ENCODE peak calls at places on chromosome 19, in five cellular contexts. One of them, this sample, is unnamed.

GRCh38 chr19:12779162-12779993 is 4.0 kb upstream of the HOOK2 start:
- DNase-seq in CD8-positive, alpha-beta T cell: no peak
- DNase-seq in esophagus squamous epithelium: no peak
- DNase-seq in tibial artery: peak; percentile 82
- DNase-seq in CD4-positive, alpha-beta memory T cell: no peak
- DNase-seq in this sample: no peak

GRCh38 chr19:11420894-11421606 is 1.9 kb upstream of the RGL3 start:
- DNase-seq in CD8-positive, alpha-beta T cell: no peak
- DNase-seq in esophagus squamous epithelium: no peak
- DNase-seq in tibial artery: no peak
- DNase-seq in CD4-positive, alpha-beta memory T cell: no peak
- DNase-seq in this sample: no peak

GRCh38 chr19:46428278-46429141 is at the start of gene PNMA8C:
- DNase-seq in CD8-positive, alpha-beta T cell: peak; percentile 21
- DNase-seq in esophagus squamous epithelium: no peak
- DNase-seq in tibial artery: peak; percentile 89
- DNase-seq in CD4-positive, alpha-beta memory T cell: peak; percentile 44
- DNase-seq in this sample: peak; percentile 85

GRCh38 chr19:30263719-30264440 is 108.3 kb upstream of the ZNF536 start:
- DNase-seq in CD8-positive, alpha-beta T cell: no peak
- DNase-seq in esophagus squamous epithelium: no peak
- DNase-seq in tibial artery: no peak
- DNase-seq in CD4-positive, alpha-beta memory T cell: no peak
- DNase-seq in this sample: no peak

GRCh38 chr19:55437410-55437809 is 5.7 kb downstream of the SHISA7 start:
- DNase-seq in CD8-positive, alpha-beta T cell: no peak
- DNase-seq in esophagus squamous epithelium: no peak
- DNase-seq in tibial artery: no peak
- DNase-seq in CD4-positive, alpha-beta memory T cell: no peak
- DNase-seq in this sample: no peak

GRCh38 chr19:3573162-3573857 is 566 bp downstream of the HMG20B start:
- DNase-seq in CD8-positive, alpha-beta T cell: no peak
- DNase-seq in esophagus squamous epithelium: no peak
- DNase-seq in tibial artery: peak; percentile 71
- DNase-seq in CD4-positive, alpha-beta memory T cell: no peak
- DNase-seq in this sample: no peak

GRCh38 chr19:11381535-11382369 is 2.4 kb downstream of the EPOR start:
- DNase-seq in CD8-positive, alpha-beta T cell: peak; percentile 46
- DNase-seq in esophagus squamous epithelium: peak; percentile 60
- DNase-seq in tibial artery: peak; percentile 83
- DNase-seq in CD4-positive, alpha-beta memory T cell: peak; percentile 76
- DNase-seq in this sample: no peak

GRCh38 chr19:17441241-17442135 is 7.0 kb downstream of the TMEM221 start:
- DNase-seq in CD8-positive, alpha-beta T cell: no peak
- DNase-seq in esophagus squamous epithelium: no peak
- DNase-seq in tibial artery: no peak
- DNase-seq in CD4-positive, alpha-beta memory T cell: no peak
- DNase-seq in this sample: no peak

GRCh38 chr19:8831373-8831772 is 731 bp downstream of the ZNF558 start:
- DNase-seq in CD8-positive, alpha-beta T cell: no peak
- DNase-seq in esophagus squamous epithelium: no peak
- DNase-seq in tibial artery: no peak
- DNase-seq in CD4-positive, alpha-beta memory T cell: no peak
- DNase-seq in this sample: no peak

GRCh38 chr19:440391-441212 is 20.2 kb downstream of the SHC2 start:
- DNase-seq in CD8-positive, alpha-beta T cell: no peak
- DNase-seq in esophagus squamous epithelium: no peak
- DNase-seq in tibial artery: no peak
- DNase-seq in CD4-positive, alpha-beta memory T cell: no peak
- DNase-seq in this sample: no peak

GRCh38 chr19:34664168-34664567 is 12.8 kb downstream of the SCGB2B2 start:
- DNase-seq in CD8-positive, alpha-beta T cell: no peak
- DNase-seq in esophagus squamous epithelium: no peak
- DNase-seq in tibial artery: no peak
- DNase-seq in CD4-positive, alpha-beta memory T cell: no peak
- DNase-seq in this sample: no peak

GRCh38 chr19:8589177-8589714 is 12.0 kb upstream of the MYO1F start:
- DNase-seq in CD8-positive, alpha-beta T cell: no peak
- DNase-seq in esophagus squamous epithelium: no peak
- DNase-seq in tibial artery: no peak
- DNase-seq in CD4-positive, alpha-beta memory T cell: no peak
- DNase-seq in this sample: no peak

GRCh38 chr19:49430678-49431329 is 5.6 kb downstream of the GFY start:
- DNase-seq in CD8-positive, alpha-beta T cell: no peak
- DNase-seq in esophagus squamous epithelium: no peak
- DNase-seq in tibial artery: no peak
- DNase-seq in CD4-positive, alpha-beta memory T cell: no peak
- DNase-seq in this sample: no peak

GRCh38 chr19:4705413-4706131 is 18.1 kb downstream of the DPP9 start:
- DNase-seq in CD8-positive, alpha-beta T cell: no peak
- DNase-seq in esophagus squamous epithelium: no peak
- DNase-seq in tibial artery: no peak
- DNase-seq in CD4-positive, alpha-beta memory T cell: no peak
- DNase-seq in this sample: no peak

GRCh38 chr19:7534531-7534980 is 961 bp upstream of the PNPLA6 start:
- DNase-seq in CD8-positive, alpha-beta T cell: no peak
- DNase-seq in esophagus squamous epithelium: no peak
- DNase-seq in tibial artery: peak; percentile 89
- DNase-seq in CD4-positive, alpha-beta memory T cell: no peak
- DNase-seq in this sample: no peak

GRCh38 chr19:15181394-15181793 is 19.4 kb downstream of the NOTCH3 start:
- DNase-seq in CD8-positive, alpha-beta T cell: no peak
- DNase-seq in esophagus squamous epithelium: no peak
- DNase-seq in tibial artery: no peak
- DNase-seq in CD4-positive, alpha-beta memory T cell: no peak
- DNase-seq in this sample: no peak

GRCh38 chr19:33815410-33816340 is 19.0 kb downstream of the KCTD15 start:
- DNase-seq in CD8-positive, alpha-beta T cell: no peak
- DNase-seq in esophagus squamous epithelium: no peak
- DNase-seq in tibial artery: peak; percentile 37
- DNase-seq in CD4-positive, alpha-beta memory T cell: no peak
- DNase-seq in this sample: no peak

GRCh38 chr19:4083677-4084546 is 17.2 kb upstream of the ZBTB7A start:
- DNase-seq in CD8-positive, alpha-beta T cell: no peak
- DNase-seq in esophagus squamous epithelium: no peak
- DNase-seq in tibial artery: no peak
- DNase-seq in CD4-positive, alpha-beta memory T cell: peak; percentile 35
- DNase-seq in this sample: no peak

GRCh38 chr19:51586103-51586728 is 15.1 kb downstream of the ZNF175 start:
- DNase-seq in CD8-positive, alpha-beta T cell: no peak
- DNase-seq in esophagus squamous epithelium: no peak
- DNase-seq in tibial artery: no peak
- DNase-seq in CD4-positive, alpha-beta memory T cell: no peak
- DNase-seq in this sample: no peak

GRCh38 chr19:41971363-41971762 is 12.2 kb upstream of the RABAC1 start:
- DNase-seq in CD8-positive, alpha-beta T cell: no peak
- DNase-seq in esophagus squamous epithelium: no peak
- DNase-seq in tibial artery: no peak
- DNase-seq in CD4-positive, alpha-beta memory T cell: no peak
- DNase-seq in this sample: no peak

GRCh38 chr19:46849610-46850009 is 1.0 kb downstream of the AP2S1 start:
- DNase-seq in CD8-positive, alpha-beta T cell: no peak
- DNase-seq in esophagus squamous epithelium: no peak
- DNase-seq in tibial artery: peak; percentile 55
- DNase-seq in CD4-positive, alpha-beta memory T cell: no peak
- DNase-seq in this sample: no peak

GRCh38 chr19:58003153-58003828 is 671 bp upstream of the ZNF606 start:
- DNase-seq in CD8-positive, alpha-beta T cell: no peak
- DNase-seq in esophagus squamous epithelium: no peak
- DNase-seq in tibial artery: no peak
- DNase-seq in CD4-positive, alpha-beta memory T cell: no peak
- DNase-seq in this sample: no peak

GRCh38 chr19:58002384-58003152 is at the start of gene ZNF606:
- DNase-seq in CD8-positive, alpha-beta T cell: peak; percentile 72
- DNase-seq in esophagus squamous epithelium: peak; percentile 18
- DNase-seq in tibial artery: peak; percentile 90
- DNase-seq in CD4-positive, alpha-beta memory T cell: peak; percentile 89
- DNase-seq in this sample: peak; percentile 61

GRCh38 chr19:58007285-58007684 is 4.7 kb upstream of the ZNF606 start:
- DNase-seq in CD8-positive, alpha-beta T cell: no peak
- DNase-seq in esophagus squamous epithelium: no peak
- DNase-seq in tibial artery: no peak
- DNase-seq in CD4-positive, alpha-beta memory T cell: no peak
- DNase-seq in this sample: no peak

GRCh38 chr19:58000677-58001076 is 1.9 kb downstream of the ZNF606 start:
- DNase-seq in CD8-positive, alpha-beta T cell: no peak
- DNase-seq in esophagus squamous epithelium: no peak
- DNase-seq in tibial artery: no peak
- DNase-seq in CD4-positive, alpha-beta memory T cell: no peak
- DNase-seq in this sample: no peak

GRCh38 chr19:58001895-58002369 is 688 bp downstream of the ZNF606 start:
- DNase-seq in CD8-positive, alpha-beta T cell: no peak
- DNase-seq in esophagus squamous epithelium: no peak
- DNase-seq in tibial artery: no peak
- DNase-seq in CD4-positive, alpha-beta memory T cell: no peak
- DNase-seq in this sample: no peak
- H3K27ac ChIP-seq in CD8-positive, alpha-beta T cell: peak overlapping the region; percentile 82
- H3K27ac ChIP-seq in esophagus squamous epithelium: peak overlapping the region; percentile 94
- H3K27ac ChIP-seq in tibial artery: peak overlapping the region; percentile 92
- H3K27ac ChIP-seq in CD4-positive, alpha-beta memory T cell: peak overlapping the region; percentile 80
- H3K27ac ChIP-seq in this sample: no peak overlapping the region

GRCh38 chr19:1451916-1452801 is 2.2 kb downstream of the APC2 start:
- DNase-seq in CD8-positive, alpha-beta T cell: no peak
- DNase-seq in esophagus squamous epithelium: no peak
- DNase-seq in tibial artery: no peak
- DNase-seq in CD4-positive, alpha-beta memory T cell: no peak
- DNase-seq in this sample: no peak
- H3K27me3 ChIP-seq in CD8-positive, alpha-beta T cell: peaks cover 76% of the 10 kb centered on the region
- H3K27me3 ChIP-seq in esophagus squamous epithelium: peaks cover 37% of the 10 kb centered on the region
- H3K27me3 ChIP-seq in tibial artery: peaks cover 19% of the 10 kb centered on the region
- H3K27me3 ChIP-seq in CD4-positive, alpha-beta memory T cell: peaks cover 37% of the 10 kb centered on the region
- H3K27me3 ChIP-seq in this sample: peaks cover 21% of the 10 kb centered on the region

GRCh38 chr19:39492788-39493187 is 6.0 kb upstream of the DLL3 start:
- DNase-seq in CD8-positive, alpha-beta T cell: no peak
- DNase-seq in esophagus squamous epithelium: no peak
- DNase-seq in tibial artery: no peak
- DNase-seq in CD4-positive, alpha-beta memory T cell: no peak
- DNase-seq in this sample: no peak
- H3K27ac ChIP-seq in CD8-positive, alpha-beta T cell: no peak overlapping the region
- H3K27ac ChIP-seq in esophagus squamous epithelium: no peak overlapping the region
- H3K27ac ChIP-seq in tibial artery: no peak overlapping the region
- H3K27ac ChIP-seq in CD4-positive, alpha-beta memory T cell: no peak overlapping the region
- H3K27ac ChIP-seq in this sample: no peak overlapping the region

GRCh38 chr19:31314156-31314555 is 35.1 kb downstream of the TSHZ3 start:
- DNase-seq in CD8-positive, alpha-beta T cell: no peak
- DNase-seq in esophagus squamous epithelium: no peak
- DNase-seq in tibial artery: no peak
- DNase-seq in CD4-positive, alpha-beta memory T cell: no peak
- DNase-seq in this sample: no peak

GRCh38 chr19:31314849-31315620 is 34.2 kb downstream of the TSHZ3 start:
- DNase-seq in CD8-positive, alpha-beta T cell: no peak
- DNase-seq in esophagus squamous epithelium: no peak
- DNase-seq in tibial artery: no peak
- DNase-seq in CD4-positive, alpha-beta memory T cell: no peak
- DNase-seq in this sample: no peak

GRCh38 chr19:31313291-31314030 is 35.8 kb downstream of the TSHZ3 start:
- DNase-seq in CD8-positive, alpha-beta T cell: no peak
- DNase-seq in esophagus squamous epithelium: no peak
- DNase-seq in tibial artery: no peak
- DNase-seq in CD4-positive, alpha-beta memory T cell: no peak
- DNase-seq in this sample: no peak

GRCh38 chr19:31312629-31313244 is 36.5 kb downstream of the TSHZ3 start:
- DNase-seq in CD8-positive, alpha-beta T cell: no peak
- DNase-seq in esophagus squamous epithelium: no peak
- DNase-seq in tibial artery: no peak
- DNase-seq in CD4-positive, alpha-beta memory T cell: no peak
- DNase-seq in this sample: no peak

GRCh38 chr19:31312004-31312403 is 37.2 kb downstream of the TSHZ3 start:
- DNase-seq in CD8-positive, alpha-beta T cell: no peak
- DNase-seq in esophagus squamous epithelium: no peak
- DNase-seq in tibial artery: no peak
- DNase-seq in CD4-positive, alpha-beta memory T cell: no peak
- DNase-seq in this sample: no peak
- H3K27me3 ChIP-seq in CD8-positive, alpha-beta T cell: no peaks in the 10 kb centered on the region
- H3K27me3 ChIP-seq in esophagus squamous epithelium: no peaks in the 10 kb centered on the region
- H3K27me3 ChIP-seq in tibial artery: no peaks in the 10 kb centered on the region
- H3K27me3 ChIP-seq in CD4-positive, alpha-beta memory T cell: no peaks in the 10 kb centered on the region
- H3K27me3 ChIP-seq in this sample: no peaks in the 10 kb centered on the region

GRCh38 chr19:19461306-19461670 is 54.1 kb downstream of the TSSK6 start:
- DNase-seq in CD8-positive, alpha-beta T cell: no peak
- DNase-seq in esophagus squamous epithelium: no peak
- DNase-seq in tibial artery: no peak
- DNase-seq in CD4-positive, alpha-beta memory T cell: no peak
- DNase-seq in this sample: no peak
- H3K27ac ChIP-seq in CD8-positive, alpha-beta T cell: peak overlapping the region; percentile 67
- H3K27ac ChIP-seq in esophagus squamous epithelium: peak overlapping the region; percentile 84
- H3K27ac ChIP-seq in tibial artery: peak overlapping the region; percentile 80
- H3K27ac ChIP-seq in CD4-positive, alpha-beta memory T cell: peak overlapping the region; percentile 79
- H3K27ac ChIP-seq in this sample: no peak overlapping the region

This sample was measured in iPS DF 6.9.